ENCODE peak calls at places on chromosomes 4 and X, in four cellular contexts. One of them, this sample, is unnamed.

GRCh38 chrX:56789518-56790070 is 60.6 kb downstream of the NBDY start:
- DNase-seq in effector memory CD8-positive, alpha-beta T cell: no peak
- DNase-seq in stimulated activated CD8-positive, alpha-beta memory T cell treated with anti-CD3 and anti-CD28 coated beads, Interleukin-4, amount 100 ng/mL, for 1 hour: no peak
- DNase-seq in ACHN: no peak
- DNase-seq in this sample: no peak

GRCh38 chr4:37434469-37434868 is 189.9 kb downstream of the NWD2 start:
- DNase-seq in stimulated activated CD8-positive, alpha-beta memory T cell treated with anti-CD3 and anti-CD28 coated beads, Interleukin-4, amount 100 ng/mL, for 1 hour: no peak
- DNase-seq in ACHN: peak
- DNase-seq in effector memory CD8-positive, alpha-beta T cell: no peak
- DNase-seq in this sample: no peak

GRCh38 chrX:152897216-152898144 is at the start of gene ZNF185:
- DNase-seq in stimulated activated CD8-positive, alpha-beta memory T cell treated with anti-CD3 and anti-CD28 coated beads, Interleukin-4, amount 100 ng/mL, for 1 hour: no peak
- DNase-seq in effector memory CD8-positive, alpha-beta T cell: no peak
- DNase-seq in ACHN: peak
- DNase-seq in this sample: no peak

GRCh38 chrX:31374786-31375185 is 302.9 kb upstream of the FTHL17 start:
- DNase-seq in ACHN: no peak
- DNase-seq in effector memory CD8-positive, alpha-beta T cell: no peak
- DNase-seq in stimulated activated CD8-positive, alpha-beta memory T cell treated with anti-CD3 and anti-CD28 coated beads, Interleukin-4, amount 100 ng/mL, for 1 hour: no peak
- DNase-seq in this sample: no peak

GRCh38 chr4:78653655-78654054 is 102.1 kb downstream of the ANXA3 start:
- DNase-seq in effector memory CD8-positive, alpha-beta T cell: no peak
- DNase-seq in ACHN: no peak
- DNase-seq in stimulated activated CD8-positive, alpha-beta memory T cell treated with anti-CD3 and anti-CD28 coated beads, Interleukin-4, amount 100 ng/mL, for 1 hour: no peak
- DNase-seq in this sample: no peak

GRCh38 chr4:111449657-111450056 is 695.6 kb upstream of the FAM241A start:
- DNase-seq in stimulated activated CD8-positive, alpha-beta memory T cell treated with anti-CD3 and anti-CD28 coated beads, Interleukin-4, amount 100 ng/mL, for 1 hour: no peak
- DNase-seq in ACHN: no peak
- DNase-seq in effector memory CD8-positive, alpha-beta T cell: no peak
- DNase-seq in this sample: no peak

GRCh38 chr4:184310171-184310567 is 92.5 kb upstream of the ENPP6 start:
- DNase-seq in effector memory CD8-positive, alpha-beta T cell: peak
- DNase-seq in ACHN: peak
- DNase-seq in stimulated activated CD8-positive, alpha-beta memory T cell treated with anti-CD3 and anti-CD28 coated beads, Interleukin-4, amount 100 ng/mL, for 1 hour: no peak
- DNase-seq in this sample: no peak

GRCh38 chr4:101068115-101068514 is 279.2 kb downstream of the PPP3CA start:
- DNase-seq in stimulated activated CD8-positive, alpha-beta memory T cell treated with anti-CD3 and anti-CD28 coated beads, Interleukin-4, amount 100 ng/mL, for 1 hour: no peak
- DNase-seq in ACHN: no peak
- DNase-seq in effector memory CD8-positive, alpha-beta T cell: no peak
- DNase-seq in this sample: peak

GRCh38 chr4:45569619-45570018 is 554.2 kb downstream of the GABRG1 start:
- DNase-seq in ACHN: no peak
- DNase-seq in stimulated activated CD8-positive, alpha-beta memory T cell treated with anti-CD3 and anti-CD28 coated beads, Interleukin-4, amount 100 ng/mL, for 1 hour: no peak
- DNase-seq in effector memory CD8-positive, alpha-beta T cell: no peak
- DNase-seq in this sample: no peak

GRCh38 chrX:109327271-109327670 is 154.6 kb downstream of the GUCY2F start:
- DNase-seq in effector memory CD8-positive, alpha-beta T cell: no peak
- DNase-seq in ACHN: no peak
- DNase-seq in stimulated activated CD8-positive, alpha-beta memory T cell treated with anti-CD3 and anti-CD28 coated beads, Interleukin-4, amount 100 ng/mL, for 1 hour: no peak
- DNase-seq in this sample: no peak

GRCh38 chr4:82201805-82202636 is 171.8 kb downstream of the HNRNPD start:
- DNase-seq in effector memory CD8-positive, alpha-beta T cell: peak
- DNase-seq in stimulated activated CD8-positive, alpha-beta memory T cell treated with anti-CD3 and anti-CD28 coated beads, Interleukin-4, amount 100 ng/mL, for 1 hour: no peak
- DNase-seq in ACHN: peak
- DNase-seq in this sample: no peak

This sample was measured in cerebellar nuclear complex.